ENCODE peak calls at places on chromosomes 1 and 21, in eight cellular contexts. One of them, this sample, is unnamed.

GRCh38 chr1:1928231-1929101 is 9.4 kb upstream of the TMEM52 start:
- DNase-seq in bronchial epithelial cell: no peak
- DNase-seq in PC-3: no peak
- DNase-seq in foreskin fibroblast: no peak
- DNase-seq in lower leg skin: no peak
- DNase-seq in Peyer's patch: no peak
- DNase-seq in cardiac fibroblast: no peak
- DNase-seq in AG04450: no peak
- DNase-seq in this sample: no peak

GRCh38 chr1:25074326-25074725 is 144.2 kb upstream of the RUNX3 start:
- DNase-seq in cardiac fibroblast: no peak
- DNase-seq in lower leg skin: no peak
- DNase-seq in bronchial epithelial cell: no peak
- DNase-seq in foreskin fibroblast: no peak
- DNase-seq in AG04450: no peak
- DNase-seq in PC-3: no peak
- DNase-seq in Peyer's patch: no peak
- DNase-seq in this sample: no peak

GRCh38 chr21:41877901-41878830 is 978 bp downstream of the PRDM15 start:
- DNase-seq in cardiac fibroblast: peak; percentile 65
- DNase-seq in Peyer's patch: peak; percentile 59
- DNase-seq in bronchial epithelial cell: peak; percentile 23
- DNase-seq in lower leg skin: no peak
- DNase-seq in foreskin fibroblast: peak; percentile 77
- DNase-seq in AG04450: no peak
- DNase-seq in PC-3: peak; percentile 44
- DNase-seq in this sample: peak; percentile 50

GRCh38 chr1:29478879-29479278 is 242.6 kb downstream of the PTPRU start:
- DNase-seq in cardiac fibroblast: no peak
- DNase-seq in lower leg skin: no peak
- DNase-seq in PC-3: no peak
- DNase-seq in foreskin fibroblast: no peak
- DNase-seq in AG04450: no peak
- DNase-seq in Peyer's patch: no peak
- DNase-seq in bronchial epithelial cell: no peak
- DNase-seq in this sample: no peak

GRCh38 chr1:16292739-16293138 is 55.8 kb upstream of the CPLANE2 start:
- DNase-seq in PC-3: no peak
- DNase-seq in bronchial epithelial cell: no peak
- DNase-seq in lower leg skin: no peak
- DNase-seq in foreskin fibroblast: no peak
- DNase-seq in cardiac fibroblast: no peak
- DNase-seq in AG04450: no peak
- DNase-seq in Peyer's patch: no peak
- DNase-seq in this sample: no peak

GRCh38 chr1:47794530-47794929 is 202.7 kb downstream of the TRABD2B start:
- DNase-seq in AG04450: no peak
- DNase-seq in Peyer's patch: no peak
- DNase-seq in PC-3: no peak
- DNase-seq in foreskin fibroblast: no peak
- DNase-seq in lower leg skin: no peak
- DNase-seq in cardiac fibroblast: no peak
- DNase-seq in bronchial epithelial cell: no peak
- DNase-seq in this sample: no peak

GRCh38 chr1:185363205-185363604 is 46.2 kb upstream of the IVNS1ABP start:
- DNase-seq in cardiac fibroblast: no peak
- DNase-seq in lower leg skin: no peak
- DNase-seq in foreskin fibroblast: no peak
- DNase-seq in AG04450: no peak
- DNase-seq in bronchial epithelial cell: no peak
- DNase-seq in Peyer's patch: no peak
- DNase-seq in PC-3: no peak
- DNase-seq in this sample: no peak

GRCh38 chr21:36591326-36591970 is 107.5 kb upstream of the SIM2 start:
- DNase-seq in cardiac fibroblast: no peak
- DNase-seq in Peyer's patch: no peak
- DNase-seq in AG04450: no peak
- DNase-seq in PC-3: peak; percentile 25
- DNase-seq in bronchial epithelial cell: no peak
- DNase-seq in lower leg skin: no peak
- DNase-seq in foreskin fibroblast: no peak
- DNase-seq in this sample: no peak

GRCh38 chr1:206662396-206663092 is 22.2 kb upstream of the MAPKAPK2 start:
- DNase-seq in PC-3: no peak
- DNase-seq in foreskin fibroblast: no peak
- DNase-seq in cardiac fibroblast: no peak
- DNase-seq in bronchial epithelial cell: peak; percentile 71
- DNase-seq in Peyer's patch: no peak
- DNase-seq in lower leg skin: no peak
- DNase-seq in AG04450: no peak
- DNase-seq in this sample: no peak

GRCh38 chr1:88175631-88176226 is 508.3 kb upstream of the PKN2 start:
- DNase-seq in cardiac fibroblast: peak; percentile 14
- DNase-seq in AG04450: no peak
- DNase-seq in foreskin fibroblast: peak; percentile 16
- DNase-seq in lower leg skin: no peak
- DNase-seq in Peyer's patch: peak; percentile 54
- DNase-seq in PC-3: peak; percentile 31
- DNase-seq in bronchial epithelial cell: peak; percentile 50
- DNase-seq in this sample: no peak

GRCh38 chr1:41503507-41504125 is 19.1 kb upstream of the EDN2 start:
- DNase-seq in lower leg skin: no peak
- DNase-seq in bronchial epithelial cell: no peak
- DNase-seq in AG04450: no peak
- DNase-seq in foreskin fibroblast: peak; percentile 68
- DNase-seq in Peyer's patch: no peak
- DNase-seq in cardiac fibroblast: no peak
- DNase-seq in PC-3: no peak
- DNase-seq in this sample: no peak

GRCh38 chr1:113390871-113391642 is 742 bp downstream of the MAGI3 start:
- DNase-seq in lower leg skin: peak; percentile 40
- DNase-seq in AG04450: no peak
- DNase-seq in PC-3: peak; percentile 54
- DNase-seq in Peyer's patch: peak; percentile 75
- DNase-seq in cardiac fibroblast: peak; percentile 24
- DNase-seq in bronchial epithelial cell: no peak
- DNase-seq in foreskin fibroblast: peak; percentile 42
- DNase-seq in this sample: no peak

GRCh38 chr1:30446508-30446907 is 276.9 kb downstream of the MATN1 start:
- DNase-seq in foreskin fibroblast: no peak
- DNase-seq in lower leg skin: peak; percentile 7
- DNase-seq in AG04450: no peak
- DNase-seq in cardiac fibroblast: no peak
- DNase-seq in bronchial epithelial cell: no peak
- DNase-seq in Peyer's patch: peak; percentile 8
- DNase-seq in PC-3: no peak
- DNase-seq in this sample: no peak

GRCh38 chr1:25522240-25522639 is 21.2 kb upstream of the LDLRAP1 start:
- DNase-seq in lower leg skin: no peak
- DNase-seq in PC-3: no peak
- DNase-seq in foreskin fibroblast: no peak
- DNase-seq in Peyer's patch: no peak
- DNase-seq in cardiac fibroblast: no peak
- DNase-seq in bronchial epithelial cell: no peak
- DNase-seq in AG04450: no peak
- DNase-seq in this sample: no peak

GRCh38 chr1:157703981-157704380 is 3.4 kb upstream of the FCRL3 start:
- DNase-seq in AG04450: no peak
- DNase-seq in foreskin fibroblast: no peak
- DNase-seq in lower leg skin: no peak
- DNase-seq in PC-3: no peak
- DNase-seq in bronchial epithelial cell: no peak
- DNase-seq in Peyer's patch: no peak
- DNase-seq in cardiac fibroblast: no peak
- DNase-seq in this sample: no peak

GRCh38 chr1:193448682-193449461 is 262.5 kb upstream of the B3GALT2 start:
- DNase-seq in lower leg skin: no peak
- DNase-seq in PC-3: no peak
- DNase-seq in AG04450: no peak
- DNase-seq in foreskin fibroblast: no peak
- DNase-seq in bronchial epithelial cell: no peak
- DNase-seq in Peyer's patch: peak; percentile 70
- DNase-seq in cardiac fibroblast: no peak
- DNase-seq in this sample: no peak

DNA sequence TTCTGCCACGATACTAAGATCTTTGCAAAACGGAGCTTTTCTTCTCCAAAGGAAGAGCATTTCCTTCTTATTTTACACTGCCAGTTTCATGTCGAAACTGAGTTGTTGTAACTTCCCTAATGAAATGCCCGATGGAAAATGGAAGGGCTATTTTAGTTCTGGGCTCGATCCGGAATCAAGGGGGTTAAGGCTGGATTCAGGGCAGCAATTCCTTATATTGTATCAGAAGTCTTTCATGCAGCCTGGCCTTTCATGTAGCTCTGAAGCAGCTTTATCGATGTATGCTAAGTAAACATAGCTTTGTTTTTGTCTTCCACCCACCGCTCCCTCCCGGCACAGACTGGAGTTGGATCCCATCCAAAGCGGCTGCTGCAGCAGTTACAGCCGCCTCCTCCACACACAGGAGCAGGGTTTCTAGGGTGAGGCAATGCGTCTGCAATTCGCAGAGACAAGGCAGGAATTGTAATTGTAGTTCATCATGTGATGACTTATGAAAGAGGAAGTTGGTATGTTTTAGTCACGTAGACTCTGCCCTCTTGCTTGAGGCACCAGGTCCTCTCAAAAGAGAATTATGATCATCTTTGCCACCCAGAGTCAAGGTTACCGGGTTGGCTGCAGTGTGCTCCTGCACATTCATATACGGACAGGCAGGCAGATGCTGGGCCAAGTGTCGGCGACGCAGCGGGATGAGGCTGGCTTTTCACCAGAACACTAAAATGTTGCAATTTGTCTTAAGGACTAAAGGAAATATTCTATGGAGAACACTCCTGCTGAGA is 2.6 kb upstream of the IRF2BP2 start:
- DNase-seq in foreskin fibroblast: peak; percentile 99
- DNase-seq in cardiac fibroblast: peak; percentile 99
- DNase-seq in lower leg skin: peak; percentile 94
- DNase-seq in Peyer's patch: peak; percentile 94
- DNase-seq in bronchial epithelial cell: peak; percentile 100
- DNase-seq in PC-3: peak; percentile 94
- DNase-seq in AG04450: peak; percentile 98
- DNase-seq in this sample: no peak
- TF ChIP-seq CTCF in foreskin fibroblast: no peak
- TF ChIP-seq CTCF in cardiac fibroblast: no peak
- TF ChIP-seq CTCF in lower leg skin: no peak
- TF ChIP-seq CTCF in Peyer's patch: peak; percentile 9
- TF ChIP-seq CTCF in bronchial epithelial cell: no peak
- TF ChIP-seq CTCF in PC-3: no peak
- TF ChIP-seq CTCF in AG04450: no peak
- TF ChIP-seq CTCF in this sample: no peak

GRCh38 chr1:63870152-63870551 is 96.3 kb downstream of the ROR1 start:
- DNase-seq in PC-3: no peak
- DNase-seq in foreskin fibroblast: no peak
- DNase-seq in AG04450: no peak
- DNase-seq in Peyer's patch: no peak
- DNase-seq in lower leg skin: no peak
- DNase-seq in bronchial epithelial cell: no peak
- DNase-seq in cardiac fibroblast: no peak
- DNase-seq in this sample: no peak
- TF ChIP-seq CTCF in PC-3: peak; percentile 28
- TF ChIP-seq CTCF in foreskin fibroblast: no peak
- TF ChIP-seq CTCF in AG04450: no peak
- TF ChIP-seq CTCF in Peyer's patch: no peak
- TF ChIP-seq CTCF in lower leg skin: no peak
- TF ChIP-seq CTCF in bronchial epithelial cell: no peak
- TF ChIP-seq CTCF in cardiac fibroblast: no peak
- TF ChIP-seq CTCF in this sample: no peak

GRCh38 chr21:21096956-21097355 is 98.7 kb downstream of the NCAM2 start:
- DNase-seq in lower leg skin: no peak
- DNase-seq in foreskin fibroblast: no peak
- DNase-seq in PC-3: peak; percentile 2
- DNase-seq in Peyer's patch: no peak
- DNase-seq in bronchial epithelial cell: no peak
- DNase-seq in AG04450: no peak
- DNase-seq in cardiac fibroblast: no peak
- DNase-seq in this sample: no peak

GRCh38 chr21:21102874-21103273 is 104.7 kb downstream of the NCAM2 start:
- DNase-seq in cardiac fibroblast: no peak
- DNase-seq in bronchial epithelial cell: no peak
- DNase-seq in PC-3: no peak
- DNase-seq in foreskin fibroblast: no peak
- DNase-seq in lower leg skin: no peak
- DNase-seq in AG04450: no peak
- DNase-seq in Peyer's patch: no peak
- DNase-seq in this sample: no peak

GRCh38 chr21:21097425-21097824 is 99.2 kb downstream of the NCAM2 start:
- DNase-seq in lower leg skin: no peak
- DNase-seq in cardiac fibroblast: no peak
- DNase-seq in foreskin fibroblast: no peak
- DNase-seq in PC-3: no peak
- DNase-seq in Peyer's patch: no peak
- DNase-seq in AG04450: no peak
- DNase-seq in bronchial epithelial cell: no peak
- DNase-seq in this sample: no peak

GRCh38 chr21:21103692-21104091 is 105.5 kb downstream of the NCAM2 start:
- DNase-seq in cardiac fibroblast: no peak
- DNase-seq in lower leg skin: no peak
- DNase-seq in Peyer's patch: no peak
- DNase-seq in bronchial epithelial cell: no peak
- DNase-seq in foreskin fibroblast: no peak
- DNase-seq in AG04450: no peak
- DNase-seq in PC-3: no peak
- DNase-seq in this sample: no peak

GRCh38 chr21:21101911-21102310 is 103.7 kb downstream of the NCAM2 start:
- DNase-seq in bronchial epithelial cell: peak; percentile 14
- DNase-seq in lower leg skin: no peak
- DNase-seq in Peyer's patch: no peak
- DNase-seq in AG04450: peak; percentile 43
- DNase-seq in cardiac fibroblast: peak; percentile 60
- DNase-seq in PC-3: peak; percentile 48
- DNase-seq in foreskin fibroblast: peak; percentile 6
- DNase-seq in this sample: no peak
- TF ChIP-seq CTCF in bronchial epithelial cell: no peak
- TF ChIP-seq CTCF in lower leg skin: no peak
- TF ChIP-seq CTCF in Peyer's patch: no peak
- TF ChIP-seq CTCF in AG04450: peak; percentile 28
- TF ChIP-seq CTCF in cardiac fibroblast: no peak
- TF ChIP-seq CTCF in PC-3: peak; percentile 53
- TF ChIP-seq CTCF in foreskin fibroblast: no peak
- TF ChIP-seq CTCF in this sample: peak; percentile 68

DNA sequence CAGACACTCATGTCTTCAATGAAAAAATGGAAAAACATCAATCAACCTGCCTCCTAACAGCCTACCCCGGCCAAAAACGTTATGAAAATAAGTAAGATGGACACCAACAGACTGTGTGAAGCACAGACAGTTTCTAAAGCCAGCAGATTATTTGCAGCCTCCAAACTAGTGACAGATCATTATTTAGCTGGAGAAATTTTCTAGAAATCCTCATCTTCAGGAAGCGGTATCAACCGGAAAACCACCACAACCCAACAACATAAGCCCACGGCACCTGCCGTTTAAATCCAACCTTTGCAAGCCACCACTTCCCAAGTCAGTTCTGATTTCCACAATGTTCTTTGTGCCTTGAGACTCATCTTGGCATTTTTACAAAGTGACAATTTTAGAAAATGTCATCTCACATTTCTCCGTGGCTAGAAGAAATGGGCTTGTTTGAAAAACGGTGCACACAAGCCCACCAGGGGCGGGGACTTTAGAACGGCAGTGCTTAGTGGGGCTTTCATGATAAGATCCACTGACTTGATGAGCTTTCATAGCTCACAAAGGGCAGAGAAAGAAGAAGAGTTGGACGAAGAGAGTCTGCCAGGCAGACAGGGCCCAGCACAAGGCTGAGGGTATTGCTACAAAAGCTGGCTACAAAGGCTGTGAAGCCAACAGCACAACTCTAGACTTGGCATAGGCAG is 34.5 kb downstream of the LRRC38 start:
- DNase-seq in Peyer's patch: no peak
- DNase-seq in bronchial epithelial cell: no peak
- DNase-seq in foreskin fibroblast: no peak
- DNase-seq in AG04450: no peak
- DNase-seq in PC-3: no peak
- DNase-seq in cardiac fibroblast: no peak
- DNase-seq in lower leg skin: no peak
- DNase-seq in this sample: no peak
- TF ChIP-seq CTCF in Peyer's patch: no peak
- TF ChIP-seq CTCF in bronchial epithelial cell: no peak
- TF ChIP-seq CTCF in foreskin fibroblast: no peak
- TF ChIP-seq CTCF in AG04450: no peak
- TF ChIP-seq CTCF in PC-3: no peak
- TF ChIP-seq CTCF in cardiac fibroblast: no peak
- TF ChIP-seq CTCF in lower leg skin: no peak
- TF ChIP-seq CTCF in this sample: no peak